ENCODE peak calls at places on chromosomes 1 and 21, in six cellular contexts. Q, G, L, B, N and O are unnamed samples.

GRCh38 chr1:98323396-98323795 is 338.1 kb upstream of the SNX7 start:
- DNase-seq in Q (no peak), N (peak; percentile 93), B (peak; percentile 80), G (no peak), L (no peak), O (no peak)

GRCh38 chr1:159067699-159068621 is 8.6 kb downstream of the AIM2 start:
- DNase-seq in Q (no peak), B (no peak), G (no peak), N (no peak), L (no peak), O (no peak)

GRCh38 chr1:147509786-147510360 is 31.4 kb upstream of the BCL9 start:
- DNase-seq in B (no peak), G (no peak), L (no peak), N (peak; percentile 20), Q (no peak), O (peak; percentile 17)

GRCh38 chr1:232142403-232143314 is 487.3 kb downstream of the SIPA1L2 start:
- DNase-seq in G (peak; percentile 28), N (peak; percentile 82), L (no peak), B (peak; percentile 8), Q (peak; percentile 81), O (no peak)

GRCh38 chr1:163561570-163562295 is 240.0 kb downstream of the NUF2 start:
- DNase-seq in B (no peak), Q (no peak), N (peak; percentile 26), L (no peak), G (peak; percentile 20), O (no peak)

GRCh38 chr1:68725353-68725752 is 228.5 kb upstream of the DEPDC1 start:
- DNase-seq in B (peak; percentile 10), N (peak; percentile 52), G (peak; percentile 61), Q (no peak), L (no peak), O (no peak)

GRCh38 chr1:112614460-112615065 is 4.4 kb downstream of the ST7L start:
- DNase-seq in G (peak; percentile 20), B (no peak), N (peak; percentile 76), Q (no peak), L (no peak), O (no peak)

GRCh38 chr1:232950919-232951579 is 638 bp downstream of the NTPCR start:
- DNase-seq in N (no peak), L (peak; percentile 26), Q (no peak), B (no peak), G (no peak), O (peak; percentile 27)

GRCh38 chr1:53765656-53766055 is 26.7 kb upstream of the GLIS1 start:
- DNase-seq in B (no peak), Q (no peak), N (peak; percentile 72), L (no peak), G (no peak), O (no peak)

GRCh38 chr1:16628361-16629111 is 15.2 kb upstream of the NBPF1 start:
- DNase-seq in N (no peak), L (no peak), B (no peak), G (no peak), Q (peak; percentile 67), O (no peak)

GRCh38 chr1:228902781-228903572 is 167.7 kb downstream of the RHOU start:
- DNase-seq in G (peak; percentile 90), B (peak; percentile 64), L (peak; percentile 88), Q (peak; percentile 96), N (peak; percentile 99), O (no peak)

GRCh38 chr1:31575373-31576140 is 758 bp upstream of the TINAGL1 start:
- DNase-seq in L (no peak), G (no peak), B (no peak), Q (no peak), N (no peak), O (no peak)

GRCh38 chr1:64516301-64516700 is 46.4 kb downstream of the CACHD1 start:
- DNase-seq in L (no peak), B (peak; percentile 26), G (peak; percentile 74), Q (no peak), N (no peak), O (no peak)

GRCh38 chr21:33313183-33313582 is 11.6 kb upstream of the IFNAR1 start:
- DNase-seq in L (no peak), B (no peak), N (no peak), G (no peak), Q (no peak), O (no peak)

GRCh38 chr1:170126691-170127090 is 19.1 kb upstream of the NTMT2 start:
- DNase-seq in N (peak; percentile 83), G (no peak), L (no peak), Q (no peak), B (peak; percentile 8), O (no peak)

GRCh38 chr1:203075249-203076030 is 10.4 kb downstream of the MYOG start:
- DNase-seq in N (no peak), B (no peak), L (no peak), G (no peak), Q (no peak), O (no peak)

GRCh38 chr1:58848818-58849411 is 65.1 kb upstream of the JUN start:
- DNase-seq in Q (peak; percentile 87), L (peak; percentile 76), N (peak; percentile 97), B (peak; percentile 97), G (peak; percentile 77), O (peak; percentile 74)

GRCh38 chr1:47921935-47922415 is 75.2 kb downstream of the TRABD2B start:
- DNase-seq in L (no peak), G (no peak), Q (peak; percentile 46), B (no peak), N (no peak), O (no peak)

GRCh38 chr1:228352677-228353481 is 53.8 kb downstream of the TRIM11 start:
- DNase-seq in N (no peak), Q (no peak), G (no peak), L (no peak), B (no peak), O (peak; percentile 50)

GRCh38 chr1:68151690-68152089 is 80.6 kb downstream of the WLS start:
- DNase-seq in B (no peak), Q (no peak), G (no peak), N (no peak), L (no peak), O (no peak)

GRCh38 chr1:168561989-168562388 is 14.4 kb upstream of the XCL1 start:
- DNase-seq in N (no peak), L (no peak), B (no peak), G (no peak), Q (no peak), O (no peak)

GRCh38 chr1:208616776-208617175 is 372.6 kb upstream of the PLXNA2 start:
- DNase-seq in G (no peak), Q (no peak), L (no peak), B (no peak), N (no peak), O (no peak)

GRCh38 chr1:78223417-78224215 is 177.8 kb downstream of the GIPC2 start:
- DNase-seq in L (no peak), G (no peak), N (peak; percentile 50), B (no peak), Q (no peak), O (no peak)

GRCh38 chr1:118246646-118247045 is 61.6 kb upstream of the SPAG17 start:
- DNase-seq in L (no peak), B (no peak), Q (no peak), G (no peak), N (no peak), O (no peak)

GRCh38 chr1:221097479-221098281 is 218.4 kb downstream of the HLX start:
- DNase-seq in B (no peak), Q (no peak), G (no peak), L (peak; percentile 67), N (peak; percentile 90), O (no peak)

GRCh38 chr1:938088-938683 is 14.5 kb downstream of the SAMD11 start:
- DNase-seq in B (no peak), G (no peak), Q (no peak), L (no peak), N (no peak), O (no peak)